ENCODE peak calls at places on chromosomes 4 and X, in six cellular contexts. F, C, O, U, L and N are unnamed samples.

GRCh38 chrX:119410854-119411253 is 11.7 kb downstream of the SLC25A43 start:
- DNase-seq in L (no peak), C (no peak), F (no peak), O (no peak), U (no peak), N (no peak)

GRCh38 chr4:105272002-105272401 is 125.3 kb downstream of the TET2 start:
- DNase-seq in C (no peak), F (no peak), O (no peak), L (no peak), U (no peak), N (no peak)

GRCh38 chr4:94765653-94766052 is 7.9 kb downstream of the BMPR1B start:
- DNase-seq in C (no peak), O (no peak), L (no peak), F (no peak), U (no peak), N (no peak)

GRCh38 chr4:168560835-168561210 is 64.0 kb downstream of the PALLD start:
- DNase-seq in L (no peak), F (no peak), C (no peak), U (no peak), O (no peak), N (no peak)

GRCh38 chr4:573122-573892 is 2.8 kb downstream of the TMEM271 start:
- DNase-seq in L (no peak), U (no peak), C (no peak), O (no peak), F (no peak), N (no peak)

GRCh38 chr4:66160606-66161005 is 490.3 kb upstream of the EPHA5 start:
- DNase-seq in F (no peak), O (no peak), C (no peak), U (no peak), L (no peak), N (no peak)

GRCh38 chrX:52598886-52599285 is 55.8 kb downstream of the SSX7 start:
- DNase-seq in L (no peak), O (no peak), C (no peak), U (no peak), F (no peak), N (no peak)

GRCh38 chrX:130055899-130056298 is 54.4 kb downstream of the ELF4 start:
- DNase-seq in O (no peak), U (no peak), C (no peak), L (no peak), F (no peak), N (no peak)

GRCh38 chrX:130682990-130683389 is 220.0 kb downstream of the ENOX2 start:
- DNase-seq in O (no peak), F (no peak), U (no peak), L (no peak), C (no peak), N (no peak)

GRCh38 chrX:123450217-123450616 is 266.1 kb downstream of the GRIA3 start:
- DNase-seq in U (no peak), C (no peak), L (no peak), F (no peak), O (no peak), N (no peak)

GRCh38 chr4:33975996-33976395 is 2268.3 kb downstream of the ARAP2 start:
- DNase-seq in F (no peak), U (no peak), L (no peak), C (no peak), O (no peak), N (no peak)

GRCh38 chr4:105991726-105992125 is 96.5 kb downstream of the NPNT start:
- DNase-seq in O (no peak), C (no peak), L (no peak), U (no peak), F (no peak), N (no peak)

GRCh38 chr4:118373614-118374255 is 20.9 kb upstream of the PRSS12 start:
- DNase-seq in L (no peak), O (no peak), F (no peak), C (no peak), U (no peak), N (no peak)

GRCh38 chrX:119475389-119476101 is 7.3 kb downstream of the SLC25A5 start:
- DNase-seq in L (no peak), O (no peak), F (no peak), U (no peak), C (no peak), N (no peak)

GRCh38 chrX:13676885-13677284 is 12.0 kb upstream of the RAB9A start:
- DNase-seq in O (no peak), U (no peak), L (no peak), C (no peak), F (no peak), N (no peak)

GRCh38 chrX:14359316-14359715 is 170.0 kb upstream of the GLRA2 start:
- DNase-seq in F (no peak), O (no peak), U (no peak), C (no peak), L (no peak), N (no peak)

GRCh38 chr4:115484479-115484878 is 371.1 kb upstream of the NDST4 start:
- DNase-seq in C (no peak), L (no peak), F (no peak), U (no peak), O (no peak), N (no peak)

GRCh38 chrX:149286940-149287349 is 218.2 kb downstream of the IDS start:
- DNase-seq in U (no peak), F (no peak), O (no peak), L (no peak), C (peak; percentile 28), N (no peak)

GRCh38 chr4:657338-658030 is 16.6 kb downstream of the ATP5ME start:
- DNase-seq in O (peak; percentile 38), C (no peak), L (peak; percentile 47), U (peak; percentile 32), F (no peak), N (no peak)

GRCh38 chr4:66769436-66769835 is 775.9 kb downstream of the CENPC start:
- DNase-seq in U (no peak), C (no peak), L (no peak), F (no peak), O (no peak), N (no peak)

GRCh38 chrX:115533485-115533884 is 27.5 kb upstream of the PLS3 start:
- DNase-seq in F (no peak), L (no peak), C (no peak), O (no peak), U (no peak), N (no peak)

GRCh38 chr4:93776386-93777080 is 52.0 kb upstream of the ATOH1 start:
- DNase-seq in U (no peak), L (no peak), O (no peak), C (no peak), F (no peak), N (no peak)

GRCh38 chr4:20474119-20474518 is 222.4 kb downstream of the SLIT2 start:
- DNase-seq in C (no peak), L (no peak), O (no peak), U (no peak), F (no peak), N (no peak)

GRCh38 chr4:123577507-123577906 is 180.9 kb downstream of the SPRY1 start:
- DNase-seq in C (no peak), O (no peak), U (no peak), L (no peak), F (no peak), N (no peak)

DNA sequence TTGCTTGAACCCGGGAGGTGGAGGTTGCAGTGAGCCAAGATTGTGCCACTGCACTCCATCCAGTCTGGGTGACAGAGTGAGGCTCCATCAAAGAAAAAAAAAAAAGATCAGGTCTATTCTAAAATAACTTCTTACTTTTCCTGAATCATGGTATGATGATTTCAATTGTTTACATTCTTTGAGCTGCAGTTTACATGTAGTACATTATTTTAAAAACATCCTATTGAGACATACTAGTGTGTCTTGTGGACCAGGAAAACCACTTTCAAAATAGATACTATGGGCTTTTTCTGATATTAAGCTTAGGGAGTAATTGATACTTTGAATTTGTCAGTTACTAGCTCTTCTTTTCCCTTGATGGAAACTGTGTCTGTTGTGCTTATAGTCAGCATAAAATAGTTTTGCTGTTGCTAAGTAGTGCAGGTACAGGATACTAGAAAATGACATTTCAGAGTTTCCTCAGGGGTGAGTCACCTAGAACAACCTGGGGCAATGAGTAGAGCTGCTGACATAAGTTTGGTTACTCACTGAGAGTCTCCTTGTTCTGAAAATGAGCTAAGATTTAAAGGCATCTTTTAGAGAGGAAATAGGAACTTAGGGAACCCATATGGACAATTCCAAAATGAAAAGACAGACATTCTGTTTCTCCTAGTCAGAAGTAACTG is 53.2 kb upstream of the C4orf54 start:
- DNase-seq in F (no peak), O (no peak), U (no peak), L (no peak), C (no peak), N (no peak)
- H3K27ac ChIP-seq in F (no peak overlapping the region), O (no peak overlapping the region), U (no peak overlapping the region), L (no peak overlapping the region), C (no peak overlapping the region), N (no peak overlapping the region)

GRCh38 chrX:7711167-7711566 is 131.8 kb upstream of the VCX start:
- DNase-seq in F (no peak), L (no peak), U (no peak), O (no peak), C (no peak), N (no peak)
- H3K27ac ChIP-seq in F (no peak overlapping the region), L (no peak overlapping the region), U (no peak overlapping the region), O (no peak overlapping the region), C (no peak overlapping the region), N (no peak overlapping the region)

GRCh38 chr4:10345381-10345784 is 111.8 kb downstream of the ZNF518B start:
- DNase-seq in O (no peak), U (no peak), L (no peak), F (no peak), C (no peak), N (no peak)
- H3K27ac ChIP-seq in O (no peak overlapping the region), U (no peak overlapping the region), L (no peak overlapping the region), F (no peak overlapping the region), C (no peak overlapping the region), N (no peak overlapping the region)

GRCh38 chrX:28847423-28847822 is 260.2 kb downstream of the IL1RAPL1 start:
- DNase-seq in L (no peak), U (no peak), C (no peak), O (no peak), F (no peak), N (peak; percentile 36)

GRCh38 chrX:28850955-28851354 is 263.7 kb downstream of the IL1RAPL1 start:
- DNase-seq in L (no peak), F (no peak), O (no peak), C (no peak), U (no peak), N (no peak)

GRCh38 chrX:28851871-28852270 is 264.6 kb downstream of the IL1RAPL1 start:
- DNase-seq in C (no peak), F (no peak), O (no peak), U (no peak), L (no peak), N (no peak)

GRCh38 chrX:28843817-28844216 is 256.6 kb downstream of the IL1RAPL1 start:
- DNase-seq in C (no peak), U (no peak), L (no peak), O (no peak), F (no peak), N (no peak)

GRCh38 chrX:28848707-28849106 is 261.5 kb downstream of the IL1RAPL1 start:
- DNase-seq in L (no peak), F (no peak), U (no peak), C (no peak), O (no peak), N (no peak)
- H3K27ac ChIP-seq in L (no peak overlapping the region), F (no peak overlapping the region), U (no peak overlapping the region), C (no peak overlapping the region), O (no peak overlapping the region), N (peak overlapping the region; percentile 75)

DNA sequence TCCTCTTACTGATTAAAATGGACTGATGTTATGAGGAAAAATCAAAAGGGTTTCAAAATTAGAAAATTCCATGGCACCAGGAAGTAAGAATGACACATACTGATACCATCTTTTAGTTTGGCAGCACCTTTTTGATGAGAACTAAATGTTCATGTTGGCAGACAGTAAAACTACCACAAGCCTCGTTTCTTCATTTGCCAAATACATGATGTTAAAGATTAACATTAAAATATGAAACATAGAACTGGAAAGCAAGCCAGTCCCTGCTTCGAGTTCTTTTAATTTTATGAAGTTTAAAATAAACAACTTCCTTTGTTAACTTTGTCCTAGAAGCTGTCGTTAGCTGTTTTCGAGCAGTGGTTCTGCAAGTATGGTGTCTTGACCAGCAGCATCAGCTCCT is 69.2 kb upstream of the CCDC160 start:
- DNase-seq in L (no peak), F (no peak), C (no peak), U (no peak), O (no peak), N (no peak)
- H3K27ac ChIP-seq in L (no peak overlapping the region), F (no peak overlapping the region), C (no peak overlapping the region), U (no peak overlapping the region), O (no peak overlapping the region), N (no peak overlapping the region)